ENCODE peak calls at places on chromosomes 5 and 9, in four cellular contexts. D is Peyer's patch, A is heart right ventricle, U is tibial artery. N is an unnamed sample.
A peak's percentile ranks its signal among the peaks of the same experiment; 100 is the strongest.

GRCh38 chr9:96450613-96451544 is 910 bp downstream of the HABP4 start:
- DNase-seq in D (peak; percentile 58), A (peak; percentile 17), U (peak; percentile 36), N (no peak)

GRCh38 chr5:36876965-36877666 is 547 bp downstream of the NIPBL start:
- DNase-seq in D (peak; percentile 80), A (peak; percentile 46), U (peak; percentile 52), N (peak; percentile 71)

GRCh38 chr9:82903503-82903902 is 159.4 kb downstream of the RASEF start:
- DNase-seq in D (no peak), A (no peak), U (no peak), N (no peak)

GRCh38 chr5:139746691-139747582 is 48.7 kb upstream of the PSD2 start:
- DNase-seq in D (peak; percentile 58), A (no peak), U (peak; percentile 39), N (no peak)

GRCh38 chr5:43068037-43068436 is 27.9 kb upstream of the ANXA2R start:
- DNase-seq in D (no peak), A (no peak), U (no peak), N (no peak)

GRCh38 chr9:99352786-99353185 is 130.7 kb downstream of the SEC61B start:
- DNase-seq in D (no peak), A (no peak), U (no peak), N (no peak)

GRCh38 chr9:81517954-81518353 is 171.4 kb downstream of the TLE1 start:
- DNase-seq in D (no peak), A (no peak), U (no peak), N (no peak)

GRCh38 chr9:16904655-16905054 is 34.2 kb upstream of the BNC2 start:
- DNase-seq in D (no peak), A (no peak), U (no peak), N (no peak)

GRCh38 chr9:14347408-14348224 is 33.7 kb upstream of the NFIB start:
- DNase-seq in D (peak; percentile 63), A (peak; percentile 67), U (peak; percentile 69), N (no peak)

GRCh38 chr5:17218353-17219005 is 1.0 kb downstream of the BASP1 start:
- DNase-seq in D (peak; percentile 52), A (peak; percentile 8), U (peak; percentile 54), N (no peak)

GRCh38 chr5:118605761-118606160 is 382.6 kb downstream of the DTWD2 start:
- DNase-seq in D (no peak), A (no peak), U (no peak), N (no peak)

GRCh38 chr5:77937015-77937908 is 161.1 kb upstream of the TBCA start:
- DNase-seq in D (no peak), A (no peak), U (no peak), N (no peak)

GRCh38 chr9:122904466-122904822 is 715 bp downstream of the RC3H2 start:
- DNase-seq in D (no peak), A (no peak), U (peak; percentile 46), N (no peak)

GRCh38 chr5:99033014-99033931 is 104.5 kb upstream of the CHD1 start:
- DNase-seq in D (no peak), A (no peak), U (no peak), N (no peak)

GRCh38 chr5:99034336-99034735 is 105.5 kb upstream of the CHD1 start:
- DNase-seq in D (no peak), A (no peak), U (no peak), N (no peak)

GRCh38 chr5:99032234-99033013 is 103.6 kb upstream of the CHD1 start:
- DNase-seq in D (no peak), A (peak; percentile 76), U (peak; percentile 72), N (peak; percentile 48)

GRCh38 chr5:99029172-99029571 is 100.4 kb upstream of the CHD1 start:
- DNase-seq in D (no peak), A (no peak), U (no peak), N (no peak)

GRCh38 chr5:99030871-99031440 is 102.1 kb upstream of the CHD1 start:
- DNase-seq in D (no peak), A (no peak), U (no peak), N (no peak)
- H3K4me3 ChIP-seq in D (no peak overlapping the region), A (no peak overlapping the region), U (no peak overlapping the region), N (no peak overlapping the region)

GRCh38 chr5:1005904-1006655 is 2.5 kb upstream of the NKD2 start:
- DNase-seq in D (peak; percentile 40), A (peak; percentile 3), U (peak; percentile 11), N (peak; percentile 26)

GRCh38 chr5:1005362-1005851 is 3.2 kb upstream of the NKD2 start:
- DNase-seq in D (peak; percentile 41), A (peak; percentile 5), U (peak; percentile 16), N (peak; percentile 27)

GRCh38 chr5:1003296-1003937 is 5.2 kb upstream of the NKD2 start:
- DNase-seq in D (peak; percentile 62), A (peak; percentile 4), U (peak; percentile 16), N (peak; percentile 42)

GRCh38 chr5:1006656-1007071 is 1.9 kb upstream of the NKD2 start:
- DNase-seq in D (peak; percentile 40), A (peak; percentile 1), U (peak; percentile 11), N (peak; percentile 26)

DNA sequence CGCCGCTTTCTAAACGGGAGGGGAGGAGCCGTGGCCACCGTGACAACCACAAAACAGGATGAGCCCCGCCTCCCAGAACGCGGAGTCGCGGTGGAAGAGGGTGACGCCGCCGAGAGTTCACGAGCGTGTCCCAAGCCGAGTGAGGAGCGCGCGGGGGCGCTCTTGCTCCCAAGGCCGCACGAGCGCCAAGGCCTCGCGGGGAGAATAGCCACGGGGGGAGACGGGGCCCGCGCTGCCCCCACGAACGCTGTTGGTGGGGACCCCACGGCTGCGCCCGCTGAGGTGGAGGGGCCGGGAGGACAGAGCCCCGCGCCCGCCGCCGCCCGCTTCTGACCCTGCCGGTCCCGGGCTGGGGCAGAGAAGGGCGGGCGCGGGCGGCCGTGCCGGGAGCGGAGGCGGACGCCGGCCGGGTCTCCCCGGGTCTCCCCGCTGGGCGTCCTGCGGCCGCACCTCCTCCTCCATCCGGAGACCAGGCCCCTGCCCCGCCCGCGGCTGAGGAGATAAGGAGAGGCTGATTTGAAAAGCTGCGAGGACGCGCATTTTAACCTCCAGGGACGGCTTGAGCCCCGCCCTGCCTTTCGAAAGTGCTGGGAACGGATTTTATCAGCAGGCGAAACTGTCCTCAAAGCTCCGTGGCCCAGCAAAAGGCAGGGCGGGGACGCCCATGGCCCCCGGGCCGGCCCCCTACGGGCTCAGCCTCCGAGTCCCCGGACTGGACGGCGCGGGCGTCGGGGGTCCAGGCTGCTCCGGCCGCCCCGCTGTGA is 3.8 kb upstream of the NKD2 start:
- DNase-seq in D (peak; percentile 68), A (peak; percentile 81), U (peak; percentile 52), N (peak; percentile 57)
- H3K4me1 ChIP-seq in D (no peaks in the 10 kb centered on the region), A (peaks cover 37% of the 10 kb centered on the region), U (peaks cover 31% of the 10 kb centered on the region), N (no peaks in the 10 kb centered on the region)

GRCh38 chr5:108109059-108109458 is 272.8 kb downstream of the FBXL17 start:
- DNase-seq in D (no peak), A (no peak), U (no peak), N (no peak)
- H3K27ac ChIP-seq in D (no peak overlapping the region), A (no peak overlapping the region), U (no peak overlapping the region), N (no peak overlapping the region)

GRCh38 chr9:105074501-105074900 is 146.5 kb upstream of the ABCA1 start:
- DNase-seq in D (no peak), A (no peak), U (no peak), N (no peak)
- H3K4me3 ChIP-seq in D (no peak overlapping the region), A (no peak overlapping the region), U (no peak overlapping the region), N (no peak overlapping the region)